ENCODE peak calls at places on chromosome 13, in four cellular contexts. S, M, K and D are unnamed samples.
A peak's percentile ranks its signal among the peaks of the same experiment; 100 is the strongest.

GRCh38 chr13:36813226-36813625 is 5.8 kb upstream of the RFXAP start:
- DNase-seq in S (no peak), M (no peak), K (no peak), D (no peak)

GRCh38 chr13:39616087-39616694 is 13.2 kb upstream of the LHFPL6 start:
- DNase-seq in S (peak; percentile 87), M (peak; percentile 32), K (peak; percentile 65), D (peak; percentile 73)

GRCh38 chr13:97884707-97885468 is 68.6 kb upstream of the IPO5 start:
- DNase-seq in S (no peak), M (no peak), K (no peak), D (no peak)

GRCh38 chr13:35598790-35599369 is 122.4 kb upstream of the MAB21L1 start:
- DNase-seq in S (no peak), M (no peak), K (no peak), D (no peak)

GRCh38 chr13:34148359-34148758 is 330.4 kb downstream of the RFC3 start:
- DNase-seq in S (no peak), M (no peak), K (no peak), D (no peak)

GRCh38 chr13:107124129-107124718 is 556.3 kb upstream of the ARGLU1 start:
- DNase-seq in S (peak; percentile 38), M (no peak), K (no peak), D (peak; percentile 39)

GRCh38 chr13:44148159-44148929 is 225.3 kb upstream of the SERP2 start:
- DNase-seq in S (no peak), M (no peak), K (no peak), D (peak; percentile 28)

GRCh38 chr13:81671103-81671502 is 1330.2 kb upstream of the SPRY2 start:
- DNase-seq in S (peak; percentile 10), M (no peak), K (no peak), D (no peak)

GRCh38 chr13:46715363-46715762 is 81.6 kb downstream of the ESD start:
- DNase-seq in S (peak; percentile 35), M (no peak), K (no peak), D (no peak)

GRCh38 chr13:40874138-40874776 is 84.8 kb downstream of the SLC25A15 start:
- DNase-seq in S (no peak), M (no peak), K (no peak), D (peak; percentile 12)

GRCh38 chr13:112575680-112576079 is 12.3 kb downstream of the TUBGCP3 start:
- DNase-seq in S (no peak), M (no peak), K (no peak), D (no peak)

GRCh38 chr13:35891973-35892441 is 239.2 kb downstream of the DCLK1 start:
- DNase-seq in S (no peak), M (no peak), K (no peak), D (peak; percentile 6)

GRCh38 chr13:21060063-21060826 is 1.1 kb downstream of the LATS2 start:
- DNase-seq in S (peak; percentile 64), M (no peak), K (no peak), D (peak; percentile 54)

GRCh38 chr13:59318320-59318930 is 845.3 kb downstream of the DIAPH3 start:
- DNase-seq in S (peak; percentile 87), M (peak; percentile 25), K (peak; percentile 16), D (peak; percentile 74)

GRCh38 chr13:70613295-70613694 is 505.0 kb upstream of the KLHL1 start:
- DNase-seq in S (peak; percentile 12), M (no peak), K (no peak), D (no peak)

GRCh38 chr13:105144020-105144419 is 1391.4 kb downstream of the EFNB2 start:
- DNase-seq in S (no peak), M (no peak), K (no peak), D (no peak)

GRCh38 chr13:68550330-68550729 is 1320.2 kb upstream of the PCDH9 start:
- DNase-seq in S (no peak), M (no peak), K (no peak), D (no peak)

GRCh38 chr13:40927929-40928328 is 91.2 kb downstream of the ELF1 start:
- DNase-seq in S (no peak), M (no peak), K (no peak), D (no peak)

GRCh38 chr13:40452741-40453665 is 213.4 kb downstream of the FOXO1 start:
- DNase-seq in S (no peak), M (no peak), K (peak; percentile 46), D (peak; percentile 48)

GRCh38 chr13:19713186-19713965 is 69.4 kb downstream of the PSPC1 start:
- DNase-seq in S (peak; percentile 9), M (no peak), K (peak; percentile 58), D (peak; percentile 81)

GRCh38 chr13:50700664-50701266 is 142.7 kb downstream of the DLEU7 start:
- DNase-seq in S (no peak), M (no peak), K (no peak), D (no peak)

GRCh38 chr13:50198508-50198907 is 183.3 kb downstream of the KCNRG start:
- DNase-seq in S (no peak), M (no peak), K (no peak), D (peak; percentile 50)

GRCh38 chr13:110365876-110366275 is 58.8 kb downstream of the COL4A2 start:
- DNase-seq in S (no peak), M (no peak), K (no peak), D (no peak)

GRCh38 chr13:78497702-78498319 is 105.5 kb downstream of the POU4F1 start:
- DNase-seq in S (no peak), M (no peak), K (no peak), D (no peak)

GRCh38 chr13:73914119-73914518 is 220.1 kb downstream of the KLF12 start:
- DNase-seq in S (no peak), M (no peak), K (no peak), D (peak; percentile 13)

GRCh38 chr13:53064721-53065120 is 36.1 kb downstream of the OLFM4 start:
- DNase-seq in S (no peak), M (no peak), K (no peak), D (no peak)

GRCh38 chr13:30466358-30466714 is 600 bp upstream of the HMGB1 start:
- DNase-seq in S (peak; percentile 13), M (no peak), K (peak; percentile 29), D (peak; percentile 48)

GRCh38 chr13:47306991-47307390 is 410.1 kb upstream of the HTR2A start:
- DNase-seq in S (no peak), M (no peak), K (no peak), D (no peak)

GRCh38 chr13:64756621-64757020 is 2473.5 kb downstream of the PCDH9 start:
- DNase-seq in S (no peak), M (no peak), K (no peak), D (peak; percentile 16)

GRCh38 chr13:91699863-91700262 is 301.4 kb downstream of the GPC5 start:
- DNase-seq in S (no peak), M (no peak), K (no peak), D (no peak)

GRCh38 chr13:49097374-49097773 is 121.7 kb downstream of the FNDC3A start:
- DNase-seq in S (no peak), M (no peak), K (no peak), D (peak; percentile 69)

GRCh38 chr13:98293570-98294142 is 116.6 kb upstream of the RNF113B start:
- DNase-seq in S (no peak), M (no peak), K (no peak), D (peak; percentile 33)

GRCh38 chr13:19622189-19622588 is 11.3 kb upstream of the MPHOSPH8 start:
- DNase-seq in S (no peak), M (no peak), K (no peak), D (no peak)

GRCh38 chr13:23743269-23743668 is 145.9 kb downstream of the MIPEP start:
- DNase-seq in S (no peak), M (no peak), K (no peak), D (no peak)

GRCh38 chr13:39855236-39855635 is 199.8 kb downstream of the COG6 start:
- DNase-seq in S (no peak), M (no peak), K (no peak), D (no peak)

GRCh38 chr13:89733686-89734085 is 1613.8 kb upstream of the MIR17HG start:
- DNase-seq in S (no peak), M (no peak), K (no peak), D (no peak)

GRCh38 chr13:99256709-99257108 is 1.5 kb downstream of the GPR18 start:
- DNase-seq in S (no peak), M (no peak), K (peak; percentile 11), D (peak; percentile 20)

GRCh38 chr13:111219306-111219705 is 101.1 kb upstream of the TEX29 start:
- DNase-seq in S (no peak), M (no peak), K (peak; percentile 84), D (peak; percentile 79)

GRCh38 chr13:99124695-99125334 is 75.8 kb upstream of the UBAC2 start:
- DNase-seq in S (no peak), M (no peak), K (peak; percentile 60), D (peak; percentile 74)